ENCODE peak calls at places on chromosomes 1 and 21, in four cellular contexts. One of them, this sample, is unnamed.

GRCh38 chr1:218284377-218284916 is 646 bp upstream of the RRP15 start:
- ATAC-seq in SK-N-SH treated with all-trans-retinoic acid at 6 μM for 48 hours: peak; percentile 35
- ATAC-seq in activated CD8-positive, alpha-beta T cell treated with anti-CD3 and anti-CD28 coated beads, Interleukin-2, amount 10 ng/mL, durations not matched to agents 7 days and 5 days: no peak
- ATAC-seq in effector memory CD8-positive, alpha-beta T cell: no peak
- ATAC-seq in this sample: peak; percentile 2

GRCh38 chr1:67957026-67957425 is 93.4 kb downstream of the DIRAS3 start:
- ATAC-seq in activated CD8-positive, alpha-beta T cell treated with anti-CD3 and anti-CD28 coated beads, Interleukin-2, amount 10 ng/mL, durations not matched to agents 7 days and 5 days: no peak
- ATAC-seq in SK-N-SH treated with all-trans-retinoic acid at 6 μM for 48 hours: peak; percentile 93
- ATAC-seq in effector memory CD8-positive, alpha-beta T cell: no peak
- ATAC-seq in this sample: no peak

GRCh38 chr1:84370831-84371394 is 27.4 kb upstream of the DNASE2B start:
- ATAC-seq in SK-N-SH treated with all-trans-retinoic acid at 6 μM for 48 hours: no peak
- ATAC-seq in activated CD8-positive, alpha-beta T cell treated with anti-CD3 and anti-CD28 coated beads, Interleukin-2, amount 10 ng/mL, durations not matched to agents 7 days and 5 days: no peak
- ATAC-seq in effector memory CD8-positive, alpha-beta T cell: no peak
- ATAC-seq in this sample: no peak

GRCh38 chr1:169466259-169467230 is 19.2 kb downstream of the SLC19A2 start:
- ATAC-seq in SK-N-SH treated with all-trans-retinoic acid at 6 μM for 48 hours: peak; percentile 94
- ATAC-seq in effector memory CD8-positive, alpha-beta T cell: no peak
- ATAC-seq in activated CD8-positive, alpha-beta T cell treated with anti-CD3 and anti-CD28 coated beads, Interleukin-2, amount 10 ng/mL, durations not matched to agents 7 days and 5 days: no peak
- ATAC-seq in this sample: no peak

GRCh38 chr1:199040499-199040898 is 401.7 kb downstream of the PTPRC start:
- ATAC-seq in effector memory CD8-positive, alpha-beta T cell: no peak
- ATAC-seq in SK-N-SH treated with all-trans-retinoic acid at 6 μM for 48 hours: no peak
- ATAC-seq in activated CD8-positive, alpha-beta T cell treated with anti-CD3 and anti-CD28 coated beads, Interleukin-2, amount 10 ng/mL, durations not matched to agents 7 days and 5 days: no peak
- ATAC-seq in this sample: no peak

GRCh38 chr1:88204111-88204510 is 480.0 kb upstream of the PKN2 start:
- ATAC-seq in SK-N-SH treated with all-trans-retinoic acid at 6 μM for 48 hours: no peak
- ATAC-seq in activated CD8-positive, alpha-beta T cell treated with anti-CD3 and anti-CD28 coated beads, Interleukin-2, amount 10 ng/mL, durations not matched to agents 7 days and 5 days: no peak
- ATAC-seq in effector memory CD8-positive, alpha-beta T cell: no peak
- ATAC-seq in this sample: no peak

GRCh38 chr1:31099283-31100063 is 34.0 kb upstream of the PUM1 start:
- ATAC-seq in effector memory CD8-positive, alpha-beta T cell: no peak
- ATAC-seq in SK-N-SH treated with all-trans-retinoic acid at 6 μM for 48 hours: no peak
- ATAC-seq in activated CD8-positive, alpha-beta T cell treated with anti-CD3 and anti-CD28 coated beads, Interleukin-2, amount 10 ng/mL, durations not matched to agents 7 days and 5 days: no peak
- ATAC-seq in this sample: no peak

GRCh38 chr1:8182034-8182761 is 135.7 kb upstream of the SLC45A1 start:
- ATAC-seq in SK-N-SH treated with all-trans-retinoic acid at 6 μM for 48 hours: peak; percentile 67
- ATAC-seq in activated CD8-positive, alpha-beta T cell treated with anti-CD3 and anti-CD28 coated beads, Interleukin-2, amount 10 ng/mL, durations not matched to agents 7 days and 5 days: no peak
- ATAC-seq in effector memory CD8-positive, alpha-beta T cell: peak; percentile 91
- ATAC-seq in this sample: no peak

GRCh38 chr1:31881698-31882000 is 56.5 kb downstream of the PTP4A2 start:
- ATAC-seq in effector memory CD8-positive, alpha-beta T cell: no peak
- ATAC-seq in SK-N-SH treated with all-trans-retinoic acid at 6 μM for 48 hours: no peak
- ATAC-seq in activated CD8-positive, alpha-beta T cell treated with anti-CD3 and anti-CD28 coated beads, Interleukin-2, amount 10 ng/mL, durations not matched to agents 7 days and 5 days: no peak
- ATAC-seq in this sample: no peak

GRCh38 chr1:48741380-48741779 is 35.3 kb downstream of the BEND5 start:
- ATAC-seq in activated CD8-positive, alpha-beta T cell treated with anti-CD3 and anti-CD28 coated beads, Interleukin-2, amount 10 ng/mL, durations not matched to agents 7 days and 5 days: no peak
- ATAC-seq in effector memory CD8-positive, alpha-beta T cell: no peak
- ATAC-seq in SK-N-SH treated with all-trans-retinoic acid at 6 μM for 48 hours: no peak
- ATAC-seq in this sample: no peak

GRCh38 chr1:10790155-10790707 is 6.2 kb downstream of the CASZ1 start:
- ATAC-seq in effector memory CD8-positive, alpha-beta T cell: no peak
- ATAC-seq in activated CD8-positive, alpha-beta T cell treated with anti-CD3 and anti-CD28 coated beads, Interleukin-2, amount 10 ng/mL, durations not matched to agents 7 days and 5 days: no peak
- ATAC-seq in SK-N-SH treated with all-trans-retinoic acid at 6 μM for 48 hours: no peak
- ATAC-seq in this sample: no peak

GRCh38 chr1:42942444-42942843 is 16.2 kb downstream of the SLC2A1 start:
- ATAC-seq in activated CD8-positive, alpha-beta T cell treated with anti-CD3 and anti-CD28 coated beads, Interleukin-2, amount 10 ng/mL, durations not matched to agents 7 days and 5 days: no peak
- ATAC-seq in effector memory CD8-positive, alpha-beta T cell: no peak
- ATAC-seq in SK-N-SH treated with all-trans-retinoic acid at 6 μM for 48 hours: no peak
- ATAC-seq in this sample: peak; percentile 69

GRCh38 chr1:206634365-206635079 is 814 bp upstream of the DYRK3 start:
- ATAC-seq in activated CD8-positive, alpha-beta T cell treated with anti-CD3 and anti-CD28 coated beads, Interleukin-2, amount 10 ng/mL, durations not matched to agents 7 days and 5 days: no peak
- ATAC-seq in SK-N-SH treated with all-trans-retinoic acid at 6 μM for 48 hours: peak; percentile 64
- ATAC-seq in effector memory CD8-positive, alpha-beta T cell: peak; percentile 3
- ATAC-seq in this sample: no peak

GRCh38 chr1:12143631-12144155 is 23.1 kb upstream of the TNFRSF1B start:
- ATAC-seq in SK-N-SH treated with all-trans-retinoic acid at 6 μM for 48 hours: no peak
- ATAC-seq in activated CD8-positive, alpha-beta T cell treated with anti-CD3 and anti-CD28 coated beads, Interleukin-2, amount 10 ng/mL, durations not matched to agents 7 days and 5 days: no peak
- ATAC-seq in effector memory CD8-positive, alpha-beta T cell: peak; percentile 47
- ATAC-seq in this sample: peak; percentile 74

GRCh38 chr1:116521186-116521585 is 49.6 kb downstream of the CD58 start:
- ATAC-seq in SK-N-SH treated with all-trans-retinoic acid at 6 μM for 48 hours: no peak
- ATAC-seq in effector memory CD8-positive, alpha-beta T cell: no peak
- ATAC-seq in activated CD8-positive, alpha-beta T cell treated with anti-CD3 and anti-CD28 coated beads, Interleukin-2, amount 10 ng/mL, durations not matched to agents 7 days and 5 days: no peak
- ATAC-seq in this sample: no peak

GRCh38 chr1:244762629-244763028 is 72.8 kb upstream of the COX20 start:
- ATAC-seq in SK-N-SH treated with all-trans-retinoic acid at 6 μM for 48 hours: no peak
- ATAC-seq in effector memory CD8-positive, alpha-beta T cell: no peak
- ATAC-seq in activated CD8-positive, alpha-beta T cell treated with anti-CD3 and anti-CD28 coated beads, Interleukin-2, amount 10 ng/mL, durations not matched to agents 7 days and 5 days: no peak
- ATAC-seq in this sample: no peak

GRCh38 chr1:228753933-228754332 is 18.7 kb downstream of the RHOU start:
- ATAC-seq in effector memory CD8-positive, alpha-beta T cell: no peak
- ATAC-seq in SK-N-SH treated with all-trans-retinoic acid at 6 μM for 48 hours: no peak
- ATAC-seq in activated CD8-positive, alpha-beta T cell treated with anti-CD3 and anti-CD28 coated beads, Interleukin-2, amount 10 ng/mL, durations not matched to agents 7 days and 5 days: no peak
- ATAC-seq in this sample: no peak

GRCh38 chr1:212721388-212722247 is 22.0 kb upstream of the BATF3 start:
- ATAC-seq in SK-N-SH treated with all-trans-retinoic acid at 6 μM for 48 hours: peak; percentile 88
- ATAC-seq in activated CD8-positive, alpha-beta T cell treated with anti-CD3 and anti-CD28 coated beads, Interleukin-2, amount 10 ng/mL, durations not matched to agents 7 days and 5 days: peak; percentile 89
- ATAC-seq in effector memory CD8-positive, alpha-beta T cell: no peak
- ATAC-seq in this sample: peak; percentile 62

GRCh38 chr21:45383111-45383614 is 21.8 kb upstream of the COL18A1 start:
- ATAC-seq in effector memory CD8-positive, alpha-beta T cell: no peak
- ATAC-seq in activated CD8-positive, alpha-beta T cell treated with anti-CD3 and anti-CD28 coated beads, Interleukin-2, amount 10 ng/mL, durations not matched to agents 7 days and 5 days: no peak
- ATAC-seq in SK-N-SH treated with all-trans-retinoic acid at 6 μM for 48 hours: no peak
- ATAC-seq in this sample: no peak

GRCh38 chr1:12450090-12450764 is 167.8 kb downstream of the DHRS3 start:
- ATAC-seq in effector memory CD8-positive, alpha-beta T cell: no peak
- ATAC-seq in activated CD8-positive, alpha-beta T cell treated with anti-CD3 and anti-CD28 coated beads, Interleukin-2, amount 10 ng/mL, durations not matched to agents 7 days and 5 days: peak; percentile 7
- ATAC-seq in SK-N-SH treated with all-trans-retinoic acid at 6 μM for 48 hours: no peak
- ATAC-seq in this sample: no peak

GRCh38 chr1:108130812-108131211 is 69.3 kb downstream of the SLC25A24 start:
- ATAC-seq in SK-N-SH treated with all-trans-retinoic acid at 6 μM for 48 hours: no peak
- ATAC-seq in activated CD8-positive, alpha-beta T cell treated with anti-CD3 and anti-CD28 coated beads, Interleukin-2, amount 10 ng/mL, durations not matched to agents 7 days and 5 days: no peak
- ATAC-seq in effector memory CD8-positive, alpha-beta T cell: no peak
- ATAC-seq in this sample: no peak

GRCh38 chr1:110190282-110190929 is 19.7 kb upstream of the KCNC4 start:
- ATAC-seq in effector memory CD8-positive, alpha-beta T cell: no peak
- ATAC-seq in SK-N-SH treated with all-trans-retinoic acid at 6 μM for 48 hours: no peak
- ATAC-seq in activated CD8-positive, alpha-beta T cell treated with anti-CD3 and anti-CD28 coated beads, Interleukin-2, amount 10 ng/mL, durations not matched to agents 7 days and 5 days: no peak
- ATAC-seq in this sample: no peak

GRCh38 chr1:113876181-113876580 is 4.7 kb upstream of the PTPN22 start:
- ATAC-seq in activated CD8-positive, alpha-beta T cell treated with anti-CD3 and anti-CD28 coated beads, Interleukin-2, amount 10 ng/mL, durations not matched to agents 7 days and 5 days: no peak
- ATAC-seq in effector memory CD8-positive, alpha-beta T cell: no peak
- ATAC-seq in SK-N-SH treated with all-trans-retinoic acid at 6 μM for 48 hours: no peak
- ATAC-seq in this sample: no peak

GRCh38 chr21:15653710-15654109 is 76.1 kb upstream of the USP25 start:
- ATAC-seq in SK-N-SH treated with all-trans-retinoic acid at 6 μM for 48 hours: no peak
- ATAC-seq in effector memory CD8-positive, alpha-beta T cell: no peak
- ATAC-seq in activated CD8-positive, alpha-beta T cell treated with anti-CD3 and anti-CD28 coated beads, Interleukin-2, amount 10 ng/mL, durations not matched to agents 7 days and 5 days: no peak
- ATAC-seq in this sample: no peak

GRCh38 chr1:224116131-224116530 is 2.2 kb downstream of the FBXO28 start:
- ATAC-seq in activated CD8-positive, alpha-beta T cell treated with anti-CD3 and anti-CD28 coated beads, Interleukin-2, amount 10 ng/mL, durations not matched to agents 7 days and 5 days: peak; percentile 36
- ATAC-seq in effector memory CD8-positive, alpha-beta T cell: peak; percentile 32
- ATAC-seq in SK-N-SH treated with all-trans-retinoic acid at 6 μM for 48 hours: peak; percentile 45
- ATAC-seq in this sample: no peak

GRCh38 chr21:16583567-16583966 is 853.8 kb downstream of the USP25 start:
- ATAC-seq in effector memory CD8-positive, alpha-beta T cell: no peak
- ATAC-seq in SK-N-SH treated with all-trans-retinoic acid at 6 μM for 48 hours: no peak
- ATAC-seq in activated CD8-positive, alpha-beta T cell treated with anti-CD3 and anti-CD28 coated beads, Interleukin-2, amount 10 ng/mL, durations not matched to agents 7 days and 5 days: no peak
- ATAC-seq in this sample: no peak

GRCh38 chr1:199691540-199691939 is 336.0 kb upstream of the NR5A2 start:
- ATAC-seq in SK-N-SH treated with all-trans-retinoic acid at 6 μM for 48 hours: peak; percentile 88
- ATAC-seq in effector memory CD8-positive, alpha-beta T cell: no peak
- ATAC-seq in activated CD8-positive, alpha-beta T cell treated with anti-CD3 and anti-CD28 coated beads, Interleukin-2, amount 10 ng/mL, durations not matched to agents 7 days and 5 days: no peak
- ATAC-seq in this sample: no peak

GRCh38 chr1:160834945-160835565 is 27.6 kb downstream of the CD244 start:
- ATAC-seq in SK-N-SH treated with all-trans-retinoic acid at 6 μM for 48 hours: peak; percentile 32
- ATAC-seq in activated CD8-positive, alpha-beta T cell treated with anti-CD3 and anti-CD28 coated beads, Interleukin-2, amount 10 ng/mL, durations not matched to agents 7 days and 5 days: no peak
- ATAC-seq in effector memory CD8-positive, alpha-beta T cell: no peak
- ATAC-seq in this sample: no peak

GRCh38 chr1:201912832-201913231 is 24.1 kb downstream of the SHISA4 start:
- ATAC-seq in SK-N-SH treated with all-trans-retinoic acid at 6 μM for 48 hours: no peak
- ATAC-seq in activated CD8-positive, alpha-beta T cell treated with anti-CD3 and anti-CD28 coated beads, Interleukin-2, amount 10 ng/mL, durations not matched to agents 7 days and 5 days: no peak
- ATAC-seq in effector memory CD8-positive, alpha-beta T cell: no peak
- ATAC-seq in this sample: no peak

GRCh38 chr1:182441719-182442118 is 8.2 kb upstream of the RGSL1 start:
- ATAC-seq in effector memory CD8-positive, alpha-beta T cell: no peak
- ATAC-seq in activated CD8-positive, alpha-beta T cell treated with anti-CD3 and anti-CD28 coated beads, Interleukin-2, amount 10 ng/mL, durations not matched to agents 7 days and 5 days: no peak
- ATAC-seq in SK-N-SH treated with all-trans-retinoic acid at 6 μM for 48 hours: no peak
- ATAC-seq in this sample: peak; percentile 64

GRCh38 chr1:233144434-233144833 is 151.1 kb downstream of the PCNX2 start:
- ATAC-seq in effector memory CD8-positive, alpha-beta T cell: no peak
- ATAC-seq in SK-N-SH treated with all-trans-retinoic acid at 6 μM for 48 hours: peak; percentile 51
- ATAC-seq in activated CD8-positive, alpha-beta T cell treated with anti-CD3 and anti-CD28 coated beads, Interleukin-2, amount 10 ng/mL, durations not matched to agents 7 days and 5 days: no peak
- ATAC-seq in this sample: no peak

GRCh38 chr1:229880271-229881170 is 186.5 kb upstream of the GALNT2 start:
- ATAC-seq in effector memory CD8-positive, alpha-beta T cell: no peak
- ATAC-seq in activated CD8-positive, alpha-beta T cell treated with anti-CD3 and anti-CD28 coated beads, Interleukin-2, amount 10 ng/mL, durations not matched to agents 7 days and 5 days: no peak
- ATAC-seq in SK-N-SH treated with all-trans-retinoic acid at 6 μM for 48 hours: no peak
- ATAC-seq in this sample: peak; percentile 24

GRCh38 chr1:179968994-179969919 is 14.6 kb downstream of the CEP350 start:
- ATAC-seq in SK-N-SH treated with all-trans-retinoic acid at 6 μM for 48 hours: no peak
- ATAC-seq in effector memory CD8-positive, alpha-beta T cell: peak; percentile 5
- ATAC-seq in activated CD8-positive, alpha-beta T cell treated with anti-CD3 and anti-CD28 coated beads, Interleukin-2, amount 10 ng/mL, durations not matched to agents 7 days and 5 days: no peak
- ATAC-seq in this sample: no peak

GRCh38 chr1:36359383-36359782 is 26.3 kb downstream of the STK40 start:
- ATAC-seq in effector memory CD8-positive, alpha-beta T cell: no peak
- ATAC-seq in SK-N-SH treated with all-trans-retinoic acid at 6 μM for 48 hours: no peak
- ATAC-seq in activated CD8-positive, alpha-beta T cell treated with anti-CD3 and anti-CD28 coated beads, Interleukin-2, amount 10 ng/mL, durations not matched to agents 7 days and 5 days: no peak
- ATAC-seq in this sample: no peak

GRCh38 chr1:91582431-91582921 is 81.8 kb downstream of the CDC7 start:
- ATAC-seq in SK-N-SH treated with all-trans-retinoic acid at 6 μM for 48 hours: peak; percentile 55
- ATAC-seq in activated CD8-positive, alpha-beta T cell treated with anti-CD3 and anti-CD28 coated beads, Interleukin-2, amount 10 ng/mL, durations not matched to agents 7 days and 5 days: no peak
- ATAC-seq in effector memory CD8-positive, alpha-beta T cell: no peak
- ATAC-seq in this sample: no peak

GRCh38 chr1:28933277-28933676 is 18.9 kb downstream of the EPB41 start:
- ATAC-seq in SK-N-SH treated with all-trans-retinoic acid at 6 μM for 48 hours: no peak
- ATAC-seq in activated CD8-positive, alpha-beta T cell treated with anti-CD3 and anti-CD28 coated beads, Interleukin-2, amount 10 ng/mL, durations not matched to agents 7 days and 5 days: peak; percentile 34
- ATAC-seq in effector memory CD8-positive, alpha-beta T cell: peak; percentile 77
- ATAC-seq in this sample: no peak

GRCh38 chr1:164914208-164914607 is 355.2 kb downstream of the PBX1 start:
- ATAC-seq in SK-N-SH treated with all-trans-retinoic acid at 6 μM for 48 hours: peak; percentile 88
- ATAC-seq in effector memory CD8-positive, alpha-beta T cell: no peak
- ATAC-seq in activated CD8-positive, alpha-beta T cell treated with anti-CD3 and anti-CD28 coated beads, Interleukin-2, amount 10 ng/mL, durations not matched to agents 7 days and 5 days: no peak
- ATAC-seq in this sample: no peak

GRCh38 chr1:68128820-68129219 is 78.4 kb upstream of the DIRAS3 start:
- ATAC-seq in activated CD8-positive, alpha-beta T cell treated with anti-CD3 and anti-CD28 coated beads, Interleukin-2, amount 10 ng/mL, durations not matched to agents 7 days and 5 days: no peak
- ATAC-seq in effector memory CD8-positive, alpha-beta T cell: no peak
- ATAC-seq in SK-N-SH treated with all-trans-retinoic acid at 6 μM for 48 hours: no peak
- ATAC-seq in this sample: no peak

GRCh38 chr1:119772298-119772697 is 3.6 kb upstream of the HMGCS2 start:
- ATAC-seq in activated CD8-positive, alpha-beta T cell treated with anti-CD3 and anti-CD28 coated beads, Interleukin-2, amount 10 ng/mL, durations not matched to agents 7 days and 5 days: no peak
- ATAC-seq in SK-N-SH treated with all-trans-retinoic acid at 6 μM for 48 hours: no peak
- ATAC-seq in effector memory CD8-positive, alpha-beta T cell: no peak
- ATAC-seq in this sample: no peak